ENCODE peak calls at places on chromosomes 4 and X, in ten cellular contexts. R is esophagus squamous epithelium; H is GM06990; Z is anterior cingulate cortex; X is GM12891; J is T47D; A is CD4-positive, alpha-beta T cell; W is EL; V is stimulated activated CD8-positive, alpha-beta memory T cell treated with anti-CD3 and anti-CD28 coated beads, Interleukin-4, amount 100 ng/mL, for 24 hours; U is neural crest cell. D is an unnamed sample.

GRCh38 chrX:22396408-22396807 is 123.7 kb downstream of the CBLL2 start:
- DNase-seq in R (no peak), H (no peak), Z (no peak), X (no peak), J (no peak), A (no peak), W (peak; percentile 6), V (no peak), U (no peak), D (no peak)

GRCh38 chrX:22650691-22651090 is 349.1 kb upstream of the DDX53 start:
- DNase-seq in R (no peak), H (no peak), Z (no peak), X (no peak), J (no peak), A (no peak), W (no peak), V (no peak), U (no peak), D (no peak)

GRCh38 chr4:111869339-111869738 is 275.9 kb upstream of the FAM241A start:
- DNase-seq in R (no peak), H (no peak), Z (no peak), X (no peak), J (no peak), A (no peak), W (no peak), V (no peak), U (no peak), D (no peak)

GRCh38 chr4:5750052-5750950 is 39.3 kb downstream of the EVC start:
- DNase-seq in R (no peak), H (no peak), Z (no peak), X (no peak), J (no peak), A (no peak), W (peak; percentile 87), V (no peak), U (no peak), D (no peak)

GRCh38 chr4:158172196-158172557 is 648 bp downstream of the GASK1B start:
- DNase-seq in R (no peak), H (no peak), Z (no peak), X (no peak), J (no peak), A (no peak), W (peak; percentile 43), V (no peak), U (no peak), D (no peak)

GRCh38 chrX:129953334-129953648 is 29.1 kb upstream of the BCORL1 start:
- DNase-seq in R (no peak), H (no peak), Z (no peak), X (no peak), J (no peak), A (no peak), W (no peak), V (no peak), U (no peak), D (no peak)

GRCh38 chrX:120604359-120604782 is 470 bp downstream of the MCTS1 start:
- DNase-seq in R (no peak), H (peak; percentile 18), Z (peak; percentile 19), X (peak; percentile 8), J (no peak), A (peak; percentile 7), W (peak; percentile 60), V (no peak), U (no peak), D (peak; percentile 5)

GRCh38 chrX:147602297-147602696 is 309.4 kb upstream of the FMR1 start:
- DNase-seq in R (no peak), H (no peak), Z (no peak), X (no peak), J (no peak), A (no peak), W (no peak), V (no peak), U (no peak), D (no peak)

GRCh38 chr4:101229116-101229515 is 118.2 kb downstream of the PPP3CA start:
- DNase-seq in R (no peak), H (no peak), Z (no peak), X (no peak), J (no peak), A (no peak), W (peak; percentile 53), V (no peak), U (no peak), D (no peak)